ENCODE peak calls at places on chromosome 1, in ten cellular contexts. G, B, E, T, Z, V, X, W, L and F are unnamed samples.

GRCh38 chr1:196660912-196661311 is 9.1 kb downstream of the CFH start:
- DNase-seq in V (peak; percentile 46), G (no peak), X (no peak), L (no peak), T (no peak), Z (no peak), W (no peak), B (peak; percentile 49), E (no peak), F (no peak)

GRCh38 chr1:83626603-83627002 is 372.3 kb downstream of the TTLL7 start:
- DNase-seq in V (no peak), T (no peak), Z (peak; percentile 12), E (no peak), W (no peak), G (no peak), X (no peak), L (no peak), B (no peak), F (no peak)

GRCh38 chr1:15259608-15260007 is 12.6 kb downstream of the FHAD1 start:
- DNase-seq in B (no peak), Z (no peak), W (peak; percentile 29), T (no peak), X (no peak), L (peak; percentile 47), V (no peak), E (no peak), G (no peak), F (no peak)

GRCh38 chr1:220880726-220881506 is 1.7 kb downstream of the HLX start:
- DNase-seq in X (peak; percentile 96), T (peak; percentile 75), L (peak; percentile 90), E (peak; percentile 52), Z (no peak), V (peak; percentile 22), B (no peak), W (no peak), G (no peak), F (no peak)

GRCh38 chr1:155976913-155977606 is 1.3 kb downstream of the ARHGEF2 start:
- DNase-seq in G (no peak), X (no peak), W (no peak), E (no peak), Z (no peak), L (no peak), B (no peak), V (no peak), T (peak; percentile 26), F (no peak)

GRCh38 chr1:3530086-3530930 is 75.8 kb downstream of the ARHGEF16 start:
- DNase-seq in G (no peak), V (no peak), T (peak; percentile 17), E (peak; percentile 64), L (no peak), B (no peak), X (no peak), Z (no peak), W (no peak), F (no peak)

GRCh38 chr1:47181955-47182680 is 7.7 kb downstream of the PDZK1IP1 start:
- DNase-seq in E (peak; percentile 65), L (peak; percentile 68), V (no peak), W (no peak), B (peak; percentile 70), Z (no peak), G (no peak), X (no peak), T (no peak), F (no peak)

GRCh38 chr1:110945626-110946025 is 18.1 kb downstream of the LRIF1 start:
- DNase-seq in G (no peak), W (no peak), V (no peak), X (no peak), B (no peak), T (no peak), L (no peak), Z (no peak), E (no peak), F (no peak)

GRCh38 chr1:53600001-53600400 is 139.0 kb downstream of the GLIS1 start:
- DNase-seq in B (no peak), E (no peak), L (no peak), G (no peak), V (no peak), T (no peak), Z (no peak), W (no peak), X (peak; percentile 39), F (no peak)

GRCh38 chr1:201656670-201657032 is 117.7 kb downstream of the NAV1 start:
- DNase-seq in W (no peak), G (no peak), V (peak; percentile 62), L (no peak), E (no peak), B (no peak), Z (no peak), X (no peak), T (peak; percentile 50), F (no peak)

GRCh38 chr1:227225715-227226346 is 92.5 kb downstream of the CDC42BPA start:
- DNase-seq in B (no peak), E (no peak), T (no peak), L (no peak), G (no peak), X (no peak), W (no peak), V (no peak), Z (no peak), F (no peak)

GRCh38 chr1:185934476-185935189 is 200.4 kb downstream of the HMCN1 start:
- DNase-seq in W (no peak), L (no peak), V (no peak), G (no peak), B (no peak), X (no peak), T (no peak), Z (no peak), E (no peak), F (no peak)

GRCh38 chr1:201332021-201332420 is 45.5 kb downstream of the TNNT2 start:
- DNase-seq in L (no peak), Z (no peak), X (peak; percentile 39), G (no peak), T (no peak), V (no peak), E (no peak), W (no peak), B (no peak), F (no peak)

GRCh38 chr1:39922139-39922757 is 20.5 kb upstream of the MYCL start:
- DNase-seq in G (no peak), W (no peak), L (no peak), T (no peak), E (no peak), B (no peak), X (no peak), Z (no peak), V (no peak), F (no peak)

GRCh38 chr1:39409055-39409816 is 82.2 kb upstream of the BMP8A start:
- DNase-seq in W (peak; percentile 87), X (peak; percentile 80), V (peak; percentile 68), Z (no peak), G (peak; percentile 61), T (peak; percentile 34), E (peak; percentile 43), B (no peak), L (no peak), F (peak; percentile 57)

GRCh38 chr1:62689524-62689923 is 1.3 kb upstream of the DOCK7 start:
- DNase-seq in B (no peak), L (no peak), W (no peak), X (no peak), V (no peak), G (no peak), T (no peak), Z (no peak), E (no peak), F (no peak)

GRCh38 chr1:81801834-81802531 is 1.2 kb downstream of the ADGRL2 start:
- DNase-seq in X (peak; percentile 72), G (peak; percentile 62), V (peak; percentile 60), L (no peak), T (no peak), E (peak; percentile 39), Z (no peak), W (no peak), B (no peak), F (peak; percentile 9)

GRCh38 chr1:115670476-115671175 is 28.9 kb downstream of the VANGL1 start:
- DNase-seq in Z (no peak), T (no peak), G (no peak), L (no peak), X (no peak), W (no peak), V (no peak), B (no peak), E (no peak), F (no peak)
- TF ChIP-seq EP300 in Z (no peak), T (no peak), G (no peak), L (no peak), X (no peak), W (no peak), V (no peak), B (no peak), E (no peak), F (no peak)

GRCh38 chr1:152912471-152912870 is 4.1 kb downstream of the IVL start:
- DNase-seq in G (no peak), L (peak; percentile 86), W (no peak), E (no peak), B (no peak), Z (no peak), T (no peak), V (no peak), X (no peak), F (no peak)

GRCh38 chr1:152912900-152913299 is 4.6 kb downstream of the IVL start:
- DNase-seq in L (no peak), G (no peak), W (no peak), B (no peak), V (no peak), X (no peak), T (no peak), Z (no peak), E (no peak), F (no peak)

DNA sequence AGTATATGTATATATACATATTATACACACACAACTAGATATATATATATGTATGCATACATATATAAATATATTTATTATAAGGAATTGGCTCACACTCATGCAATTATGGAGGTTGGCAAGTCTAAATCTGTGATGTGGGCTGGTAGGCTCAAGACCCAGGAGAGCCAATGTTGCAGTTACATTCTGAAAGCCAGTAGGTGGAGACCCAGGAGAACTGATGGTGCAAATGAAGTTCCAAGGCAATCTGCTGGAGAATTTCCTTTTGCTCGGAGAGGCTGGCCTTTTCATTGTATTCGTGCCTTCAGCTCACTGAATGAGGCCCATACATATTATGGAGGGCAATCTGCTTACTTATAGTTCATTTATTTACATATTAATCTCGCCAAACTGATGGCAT is 9.4 kb downstream of the IVL start:
- DNase-seq in L (no peak), B (no peak), Z (no peak), T (no peak), X (no peak), W (no peak), V (no peak), G (no peak), E (no peak), F (no peak)
- H3K27me3 ChIP-seq in L (no peaks in the 10 kb centered on the region), B (no peaks in the 10 kb centered on the region), Z (no peaks in the 10 kb centered on the region), T (no peaks in the 10 kb centered on the region), X (no peaks in the 10 kb centered on the region), W (no peaks in the 10 kb centered on the region), V (no peaks in the 10 kb centered on the region), G (no peaks in the 10 kb centered on the region), E (no peaks in the 10 kb centered on the region), F (no peaks in the 10 kb centered on the region)

GRCh38 chr1:31238986-31239613 is 587 bp downstream of the NKAIN1 start:
- DNase-seq in X (peak; percentile 53), E (no peak), B (peak; percentile 34), G (no peak), V (peak; percentile 87), W (no peak), L (no peak), Z (no peak), T (peak; percentile 31), F (no peak)
- TF ChIP-seq EP300 in X (no peak), E (no peak), B (no peak), G (no peak), V (no peak), W (no peak), L (no peak), Z (no peak), T (no peak), F (no peak)

GRCh38 chr1:1035291-1035931 is 15.5 kb downstream of the AGRN start:
- DNase-seq in Z (no peak), L (no peak), W (no peak), X (no peak), G (no peak), B (no peak), E (no peak), V (no peak), T (no peak), F (no peak)
- H3K27me3 ChIP-seq in Z (no peaks in the 10 kb centered on the region), L (peaks cover 14% of the 10 kb centered on the region), W (peaks cover 57% of the 10 kb centered on the region), X (peaks cover 28% of the 10 kb centered on the region), G (no peaks in the 10 kb centered on the region), B (no peaks in the 10 kb centered on the region), E (no peaks in the 10 kb centered on the region), V (no peaks in the 10 kb centered on the region), T (peaks cover 53% of the 10 kb centered on the region), F (no peaks in the 10 kb centered on the region)